ENCODE peak calls at places on chromosome 3, in seven cellular contexts. S is GM12878, W is coronary artery, V is lower lobe of right lung, U is prostate gland, D is GM13977, P is RWPE1. O is an unnamed sample.

GRCh38 chr3:44058022-44058867 is 183.4 kb upstream of the TOPAZ1 start:
- DNase-seq in S (peak), W (no peak), V (no peak), U (no peak), D (peak), P (peak), O (peak)

GRCh38 chr3:179828738-179829137 is 175.9 kb downstream of the USP13 start:
- DNase-seq in S (no peak), W (no peak), V (no peak), U (no peak), D (no peak), P (no peak), O (no peak)

GRCh38 chr3:23602895-23603443 is 202.8 kb upstream of the UBE2E1 start:
- DNase-seq in S (no peak), W (no peak), V (no peak), U (no peak), D (no peak), P (no peak), O (no peak)

GRCh38 chr3:12822725-12823373 is 18.5 kb downstream of the RPL32 start:
- DNase-seq in S (no peak), W (no peak), V (no peak), U (no peak), D (no peak), P (no peak), O (no peak)

GRCh38 chr3:8204846-8205624 is 296.6 kb upstream of the LMCD1 start:
- DNase-seq in S (no peak), W (no peak), V (no peak), U (no peak), D (no peak), P (peak), O (no peak)

GRCh38 chr3:127660621-127661253 is 12.0 kb upstream of the ABTB1 start:
- DNase-seq in S (no peak), W (no peak), V (no peak), U (no peak), D (no peak), P (no peak), O (no peak)

GRCh38 chr3:193030276-193030675 is 112.6 kb upstream of the MB21D2 start:
- DNase-seq in S (no peak), W (no peak), V (no peak), U (no peak), D (no peak), P (peak), O (no peak)

GRCh38 chr3:155664922-155665695 is 79.8 kb downstream of the PLCH1 start:
- DNase-seq in S (no peak), W (peak), V (no peak), U (peak), D (no peak), P (no peak), O (no peak)

GRCh38 chr3:176106380-176106779 is 1090.9 kb downstream of the TBL1XR1 start:
- DNase-seq in S (no peak), W (no peak), V (no peak), U (no peak), D (no peak), P (no peak), O (no peak)

GRCh38 chr3:99871231-99871898 is 53.7 kb downstream of the CMSS1 start:
- DNase-seq in S (no peak), W (no peak), V (no peak), U (no peak), D (no peak), P (no peak), O (no peak)

GRCh38 chr3:135965129-135965505 is 411 bp upstream of the PPP2R3A start:
- DNase-seq in S (no peak), W (no peak), V (no peak), U (no peak), D (no peak), P (no peak), O (no peak)

GRCh38 chr3:15439476-15439875 is 12.1 kb downstream of the EAF1 start:
- DNase-seq in S (no peak), W (no peak), V (no peak), U (no peak), D (no peak), P (no peak), O (no peak)

GRCh38 chr3:133413166-133414020 is 13.5 kb downstream of the BFSP2 start:
- DNase-seq in S (no peak), W (no peak), V (no peak), U (no peak), D (no peak), P (no peak), O (no peak)

GRCh38 chr3:177478170-177478859 is 281.0 kb upstream of the TBL1XR1 start:
- DNase-seq in S (no peak), W (peak), V (no peak), U (peak), D (no peak), P (peak), O (no peak)

GRCh38 chr3:30511524-30512278 is 94.7 kb upstream of the TGFBR2 start:
- DNase-seq in S (no peak), W (no peak), V (peak), U (no peak), D (no peak), P (peak), O (no peak)

GRCh38 chr3:174336774-174337173 is 522.4 kb upstream of the NAALADL2 start:
- DNase-seq in S (no peak), W (no peak), V (no peak), U (no peak), D (no peak), P (no peak), O (no peak)

GRCh38 chr3:37924453-37924852 is 62.8 kb downstream of the CTDSPL start:
- DNase-seq in S (no peak), W (no peak), V (no peak), U (no peak), D (no peak), P (no peak), O (no peak)

GRCh38 chr3:69541059-69541471 is 155.2 kb upstream of the FRMD4B start:
- DNase-seq in S (no peak), W (no peak), V (no peak), U (peak), D (peak), P (peak), O (no peak)

GRCh38 chr3:138928727-138929372 is 18.1 kb downstream of the FOXL2 start:
- DNase-seq in S (no peak), W (no peak), V (no peak), U (no peak), D (no peak), P (no peak), O (no peak)

GRCh38 chr3:195063596-195064193 is 207.3 kb downstream of the XXYLT1 start:
- DNase-seq in S (no peak), W (no peak), V (peak), U (no peak), D (no peak), P (no peak), O (no peak)

GRCh38 chr3:63981980-63982379 is 41.3 kb downstream of the PSMD6 start:
- DNase-seq in S (no peak), W (no peak), V (no peak), U (no peak), D (no peak), P (no peak), O (no peak)

GRCh38 chr3:133853925-133854227 is 41.8 kb downstream of the RAB6B start:
- DNase-seq in S (no peak), W (no peak), V (no peak), U (no peak), D (no peak), P (no peak), O (no peak)

GRCh38 chr3:102571985-102572384 is 137.2 kb downstream of the ZPLD1 start:
- DNase-seq in S (no peak), W (no peak), V (no peak), U (no peak), D (no peak), P (no peak), O (no peak)

GRCh38 chr3:61589856-61590255 is 28.5 kb downstream of the PTPRG start:
- DNase-seq in S (no peak), W (no peak), V (no peak), U (no peak), D (no peak), P (peak), O (no peak)

GRCh38 chr3:15055019-15055557 is 10.0 kb downstream of the MRPS25 start:
- DNase-seq in S (peak), W (no peak), V (no peak), U (no peak), D (peak), P (no peak), O (peak)

DNA sequence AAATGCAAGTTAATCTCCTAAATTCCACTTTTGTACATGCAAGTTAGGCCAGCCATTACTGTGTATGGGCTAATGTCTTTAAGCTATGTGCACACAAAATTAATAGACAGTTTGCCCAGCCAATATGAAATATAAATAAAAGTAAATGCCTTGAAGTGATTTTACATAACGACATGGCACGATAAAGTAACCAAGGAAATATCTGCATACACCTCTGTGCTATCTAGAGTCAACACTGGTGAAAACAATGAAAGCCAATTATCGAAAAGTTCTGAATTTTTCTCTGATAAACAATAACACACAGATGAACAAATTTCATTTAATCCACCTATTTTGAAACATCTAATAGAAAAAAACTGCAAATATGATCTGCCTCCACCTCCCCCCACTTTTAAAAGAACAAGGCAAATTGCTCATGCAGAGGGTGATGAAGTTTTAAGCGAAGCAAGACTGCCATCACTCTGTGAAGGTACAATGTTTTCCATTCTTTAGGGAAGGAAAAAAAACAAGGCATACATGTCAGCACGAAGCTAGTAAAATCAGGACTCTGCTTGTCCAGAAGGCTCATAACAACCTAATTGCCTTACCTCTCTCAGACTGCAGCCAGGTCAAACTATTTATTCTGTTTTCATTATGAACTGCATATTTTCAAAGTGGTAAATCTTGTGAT is 317.7 kb downstream of the MECOM start:
- DNase-seq in S (no peak), W (no peak), V (no peak), U (peak), D (no peak), P (no peak), O (no peak)
- TF ChIP-seq CTCF in S (no peak), W (no peak), V (no peak), U (peak), D (no peak), P (no peak), O (no peak)

GRCh38 chr3:197485143-197485542 is 70.6 kb downstream of the BDH1 start:
- DNase-seq in S (no peak), W (no peak), V (no peak), U (no peak), D (no peak), P (no peak), O (no peak)
- TF ChIP-seq CTCF in S (no peak), W (no peak), V (no peak), U (no peak), D (no peak), P (no peak), O (no peak)

DNA sequence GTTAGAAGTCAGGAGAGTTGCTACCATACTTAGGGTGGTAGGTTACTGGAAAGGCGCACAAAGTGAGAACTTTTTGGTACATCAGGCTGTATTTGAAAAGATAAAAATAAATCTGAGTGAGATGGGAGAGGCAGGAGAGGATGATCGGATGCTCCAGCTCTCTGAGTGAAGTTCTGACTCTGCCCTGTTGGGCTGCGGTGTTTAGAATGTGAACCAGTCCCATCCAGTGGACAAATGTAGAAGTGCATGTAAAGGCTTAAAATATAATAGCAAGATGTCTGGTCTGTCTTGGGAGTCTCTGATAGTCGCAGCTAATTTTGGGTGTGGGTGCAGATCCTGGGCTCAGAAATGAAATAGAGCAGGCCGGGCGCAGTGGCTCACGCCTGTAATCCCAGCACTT is 30.4 kb downstream of the ACKR2 start:
- DNase-seq in S (peak), W (no peak), V (no peak), U (peak), D (peak), P (peak), O (peak)
- TF ChIP-seq CTCF in S (peak), W (peak), V (peak), U (peak), D (peak), P (peak), O (peak)

DNA sequence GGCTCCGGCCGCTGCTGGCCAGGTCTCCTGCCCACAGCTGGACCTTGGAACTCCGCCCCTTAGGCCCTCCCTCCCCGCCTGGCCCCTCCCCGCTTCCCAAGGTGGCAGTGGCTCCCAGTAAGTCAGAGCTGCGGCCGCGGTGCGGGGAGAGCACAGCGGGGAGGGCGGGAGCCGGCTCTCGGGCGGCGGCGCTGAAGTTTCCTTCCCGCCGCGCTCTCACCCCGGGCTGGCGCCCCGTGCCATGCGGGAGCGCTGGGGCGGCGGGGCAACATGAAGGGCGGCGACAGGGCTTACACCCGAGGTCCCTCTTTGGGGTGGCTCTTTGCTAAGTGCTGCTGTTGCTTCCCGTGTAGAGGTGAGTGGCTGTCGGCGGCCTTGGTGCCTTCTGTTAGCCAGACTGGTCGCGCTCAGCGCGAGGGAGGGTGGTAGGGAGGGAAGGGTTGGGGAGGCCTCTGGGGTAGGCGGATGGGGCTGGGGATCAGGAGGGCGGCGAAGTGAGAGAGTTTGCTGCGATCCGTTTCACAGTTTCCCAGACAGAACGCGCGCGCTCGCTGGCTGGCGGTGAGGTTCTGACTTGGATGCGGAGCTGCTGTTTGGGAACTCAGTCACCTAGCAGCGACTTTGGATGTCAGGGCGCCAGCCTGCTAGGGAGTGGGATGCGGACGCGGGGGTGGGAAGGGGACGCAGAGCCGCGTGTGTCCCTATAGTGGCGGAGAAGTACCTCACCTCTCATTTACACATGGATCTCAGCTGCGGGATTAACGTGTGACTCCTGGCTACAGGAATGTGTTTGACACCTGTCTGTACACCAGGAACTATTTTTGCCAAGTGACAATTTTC is 145.5 kb upstream of the UMPS start:
- DNase-seq in S (no peak), W (peak), V (peak), U (peak), D (peak), P (peak), O (peak)
- TF ChIP-seq CTCF in S (no peak), W (no peak), V (no peak), U (no peak), D (no peak), P (no peak), O (no peak)

GRCh38 chr3:149538371-149538770 is 63.9 kb downstream of the TM4SF4 start:
- DNase-seq in S (no peak), W (no peak), V (no peak), U (no peak), D (no peak), P (no peak), O (no peak)

GRCh38 chr3:149539491-149539890 is 65.0 kb downstream of the TM4SF4 start:
- DNase-seq in S (no peak), W (no peak), V (no peak), U (no peak), D (no peak), P (no peak), O (no peak)

GRCh38 chr3:149542375-149543312 is 68.1 kb downstream of the TM4SF4 start:
- DNase-seq in S (no peak), W (no peak), V (no peak), U (no peak), D (no peak), P (no peak), O (no peak)

GRCh38 chr3:149536429-149536828 is 61.9 kb downstream of the TM4SF4 start:
- DNase-seq in S (no peak), W (no peak), V (peak), U (no peak), D (no peak), P (no peak), O (no peak)

DNA sequence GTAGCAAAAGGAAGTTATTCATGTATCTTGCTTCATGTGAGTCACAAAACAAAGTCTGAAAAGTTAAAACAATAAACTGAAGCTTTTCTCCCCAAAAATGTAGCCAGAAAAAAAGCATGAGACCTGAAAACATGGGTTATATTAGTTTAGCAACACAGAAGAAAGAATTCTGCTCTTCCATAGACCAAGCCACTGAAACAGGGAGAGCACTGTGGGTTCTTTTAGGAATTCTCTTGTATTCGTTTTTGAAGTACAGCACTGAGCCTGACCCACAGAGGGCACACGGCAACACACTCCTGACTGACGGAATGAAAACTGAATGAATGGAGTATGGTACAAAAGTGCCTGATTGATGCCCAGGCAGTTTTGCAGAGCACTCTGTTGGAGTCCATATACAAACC is 66.6 kb downstream of the TM4SF4 start:
- DNase-seq in S (no peak), W (no peak), V (no peak), U (no peak), D (no peak), P (no peak), O (no peak)
- TF ChIP-seq CTCF in S (no peak), W (no peak), V (no peak), U (no peak), D (no peak), P (no peak), O (no peak)

DNA sequence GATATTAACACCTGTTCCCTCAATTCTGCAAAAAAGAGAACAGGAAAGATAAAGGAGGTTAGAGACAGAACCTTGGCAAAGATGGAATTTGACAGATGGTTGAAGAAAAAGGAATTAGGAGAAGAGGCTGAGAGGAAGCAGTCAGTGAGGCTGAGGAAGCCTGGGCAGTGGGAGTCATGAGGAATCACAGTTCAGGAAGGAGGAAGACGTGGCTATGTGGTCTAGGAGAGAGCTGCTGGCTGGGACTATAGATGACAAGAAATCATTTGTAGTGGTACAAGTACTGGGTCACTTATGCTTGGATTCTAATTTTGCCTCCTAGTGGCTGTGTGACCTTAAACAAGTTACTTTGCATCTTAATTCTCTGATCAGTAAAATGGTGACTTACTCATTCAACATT is 49.0 kb downstream of the LARS2 start:
- DNase-seq in S (no peak), W (no peak), V (no peak), U (no peak), D (no peak), P (no peak), O (no peak)
- TF ChIP-seq CTCF in S (no peak), W (no peak), V (no peak), U (no peak), D (no peak), P (no peak), O (no peak)

GRCh38 chr3:4071481-4072184 is 231.5 kb upstream of the SETMAR start:
- DNase-seq in S (no peak), W (no peak), V (no peak), U (no peak), D (no peak), P (no peak), O (no peak)
- TF ChIP-seq CTCF in S (no peak), W (no peak), V (no peak), U (no peak), D (no peak), P (no peak), O (no peak)

DNA sequence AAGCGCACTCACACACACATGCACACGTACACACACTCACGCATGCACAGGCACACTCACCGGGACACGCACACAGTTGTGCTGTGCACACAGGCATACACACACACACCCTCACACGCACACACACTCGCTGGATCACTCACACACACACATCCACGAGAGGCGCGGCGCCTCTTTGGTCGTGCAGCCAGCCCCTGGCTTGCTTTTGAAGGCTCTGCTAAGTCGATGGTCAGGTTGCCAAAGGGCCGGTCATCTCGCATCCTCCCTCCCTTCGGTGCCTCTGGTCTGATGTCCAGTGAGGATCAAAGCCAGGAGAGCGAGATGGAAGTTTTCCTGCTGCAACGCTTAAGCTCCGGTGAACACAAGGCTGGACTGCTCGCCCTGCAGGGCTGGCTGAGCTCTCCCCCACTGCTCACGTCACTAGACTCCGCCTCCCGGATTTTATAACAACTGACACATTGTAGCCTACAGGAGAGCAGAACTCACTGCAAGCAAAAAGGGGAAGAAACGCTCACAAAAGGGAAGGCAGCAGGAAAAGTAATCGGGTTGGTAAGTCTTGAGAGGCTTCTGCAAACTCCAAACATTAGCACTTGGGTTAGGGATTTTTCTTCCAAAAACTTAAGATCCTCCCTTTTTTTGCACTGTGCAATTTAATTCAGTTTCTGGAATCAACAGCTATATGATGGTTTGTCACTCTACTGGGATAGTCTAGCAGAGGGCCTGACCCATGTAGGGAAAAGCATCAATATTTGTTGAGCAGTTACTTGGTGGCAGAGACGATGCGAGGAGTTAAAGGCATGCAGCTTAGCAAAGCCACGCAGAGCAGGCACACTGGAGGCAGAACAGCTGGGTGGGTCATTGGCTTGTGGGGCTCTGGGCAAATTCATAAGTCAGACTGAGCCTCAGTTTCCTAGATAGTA is at the start of gene SRGAP3:
- DNase-seq in S (peak), W (peak), V (peak), U (peak), D (peak), P (peak), O (peak)
- TF ChIP-seq CTCF in S (peak), W (no peak), V (peak), U (peak), D (no peak), P (no peak), O (peak)

O was measured in GM10248.